ENCODE peak calls at places on chromosomes 6 and 20, in five cellular contexts. A, S, I, Z and X are unnamed samples.

GRCh38 chr6:2468601-2468955 is 223.2 kb upstream of the GMDS start:
- DNase-seq in S (no peak), A (no peak), Z (no peak), I (no peak), X (no peak)

GRCh38 chr6:148967546-148967945 is 220.7 kb downstream of the UST start:
- DNase-seq in S (no peak), A (no peak), Z (no peak), I (no peak), X (no peak)

GRCh38 chr6:47519279-47519678 is 41.7 kb downstream of the CD2AP start:
- DNase-seq in S (no peak), I (no peak), Z (no peak), A (no peak), X (no peak)

GRCh38 chr20:20022498-20022897 is 5.3 kb downstream of the NAA20 start:
- DNase-seq in Z (no peak), I (no peak), A (no peak), S (no peak), X (no peak)

GRCh38 chr6:26087284-26088115 is at the start of gene HFE:
- DNase-seq in I (peak), Z (peak), A (peak), S (peak), X (no peak)

GRCh38 chr6:29632789-29633531 is at the start of gene GABBR1:
- DNase-seq in I (peak), S (peak), Z (peak), A (peak), X (peak)

GRCh38 chr6:17211101-17211500 is 70.1 kb upstream of the RBM24 start:
- DNase-seq in A (no peak), Z (no peak), S (no peak), I (no peak), X (no peak)

GRCh38 chr20:63848003-63848911 is 13.0 kb upstream of the ABHD16B start:
- DNase-seq in S (no peak), A (no peak), Z (no peak), I (no peak), X (no peak)

GRCh38 chr20:7859371-7859802 is 80.9 kb downstream of the HAO1 start:
- DNase-seq in A (no peak), Z (no peak), I (peak), S (no peak), X (no peak)

GRCh38 chr6:85015396-85015990 is 251.1 kb upstream of the TBX18 start:
- DNase-seq in I (peak), S (peak), A (peak), Z (peak), X (no peak)

GRCh38 chr20:50346372-50347347 is 156.0 kb downstream of the CEBPB start:
- DNase-seq in S (peak), A (peak), I (peak), Z (peak), X (no peak)

GRCh38 chr6:45566882-45567281 is 189.1 kb upstream of the SUPT3H start:
- DNase-seq in I (peak), S (no peak), A (no peak), Z (no peak), X (no peak)

GRCh38 chr6:68967549-68968300 is 332.6 kb downstream of the ADGRB3 start:
- DNase-seq in A (peak), Z (peak), I (peak), S (peak), X (no peak)

GRCh38 chr6:12751694-12752304 is 35.2 kb downstream of the PHACTR1 start:
- DNase-seq in I (peak), S (peak), A (peak), Z (no peak), X (no peak)

GRCh38 chr20:39004508-39004907 is 42.4 kb downstream of the DHX35 start:
- DNase-seq in A (no peak), I (no peak), S (peak), Z (no peak), X (no peak)

GRCh38 chr20:20547221-20547875 is 165.1 kb downstream of the RALGAPA2 start:
- DNase-seq in S (no peak), Z (no peak), I (peak), A (no peak), X (no peak)

GRCh38 chr20:52060794-52061714 is 130.5 kb downstream of the ZFP64 start:
- DNase-seq in A (no peak), I (peak), S (no peak), Z (no peak), X (no peak)

GRCh38 chr6:72084992-72085569 is 198.7 kb downstream of the RIMS1 start:
- DNase-seq in A (no peak), S (no peak), Z (no peak), I (peak), X (no peak)

GRCh38 chr20:1060985-1061384 is 57.4 kb upstream of the PSMF1 start:
- DNase-seq in Z (no peak), A (no peak), I (no peak), S (no peak), X (peak)

GRCh38 chr6:29992792-29993191 is 50.5 kb downstream of the HLA-A start:
- DNase-seq in S (no peak), I (no peak), Z (no peak), A (no peak), X (peak)

GRCh38 chr20:53829706-53830521 is 236.3 kb upstream of the ZNF217 start:
- DNase-seq in I (peak), A (no peak), S (no peak), Z (no peak), X (no peak)

GRCh38 chr20:10404023-10404628 is 29.9 kb downstream of the MKKS start:
- DNase-seq in Z (no peak), A (no peak), I (no peak), S (no peak), X (no peak)

GRCh38 chr20:10408427-10408826 is 25.6 kb downstream of the MKKS start:
- DNase-seq in Z (no peak), I (no peak), S (no peak), A (no peak), X (no peak)

GRCh38 chr20:10402938-10403593 is 31.0 kb downstream of the MKKS start:
- DNase-seq in S (no peak), Z (no peak), I (no peak), A (no peak), X (no peak)

DNA sequence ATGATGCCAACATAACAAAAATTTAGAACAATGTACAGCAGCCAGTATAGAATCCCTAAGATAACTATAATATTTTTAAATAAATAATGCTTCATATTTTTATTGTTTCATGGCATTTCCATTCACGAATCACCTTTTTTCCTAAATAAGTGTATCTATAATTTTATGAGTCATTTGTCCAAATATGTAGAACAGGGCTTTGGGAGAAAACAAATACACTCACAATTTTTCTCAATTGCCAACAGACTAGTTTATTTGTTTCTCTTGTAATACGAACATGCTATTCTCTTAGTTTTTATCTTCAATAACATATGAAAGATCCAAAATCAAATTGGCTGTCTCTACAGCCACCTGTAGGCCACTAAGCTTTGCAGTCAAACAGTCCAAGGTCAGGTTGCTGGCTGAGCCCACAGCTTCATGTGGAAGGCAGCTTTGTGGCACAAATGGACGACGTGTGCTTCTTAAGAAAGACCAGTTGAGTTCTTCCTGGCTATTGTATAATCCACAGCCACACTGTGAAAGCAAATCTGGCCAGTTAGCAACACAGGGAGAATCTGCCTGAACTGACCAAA is 29.0 kb downstream of the MKKS start:
- DNase-seq in A (no peak), Z (no peak), S (no peak), I (no peak), X (no peak)
- TF ChIP-seq CTCF in A (no peak), Z (no peak), S (no peak), I (no peak), X (no peak)

GRCh38 chr6:132728616-132729015 is 14.8 kb upstream of the VNN1 start:
- DNase-seq in A (no peak), Z (no peak), S (no peak), I (no peak), X (no peak)
- TF ChIP-seq CTCF in A (no peak), Z (no peak), S (no peak), I (no peak), X (no peak)

DNA sequence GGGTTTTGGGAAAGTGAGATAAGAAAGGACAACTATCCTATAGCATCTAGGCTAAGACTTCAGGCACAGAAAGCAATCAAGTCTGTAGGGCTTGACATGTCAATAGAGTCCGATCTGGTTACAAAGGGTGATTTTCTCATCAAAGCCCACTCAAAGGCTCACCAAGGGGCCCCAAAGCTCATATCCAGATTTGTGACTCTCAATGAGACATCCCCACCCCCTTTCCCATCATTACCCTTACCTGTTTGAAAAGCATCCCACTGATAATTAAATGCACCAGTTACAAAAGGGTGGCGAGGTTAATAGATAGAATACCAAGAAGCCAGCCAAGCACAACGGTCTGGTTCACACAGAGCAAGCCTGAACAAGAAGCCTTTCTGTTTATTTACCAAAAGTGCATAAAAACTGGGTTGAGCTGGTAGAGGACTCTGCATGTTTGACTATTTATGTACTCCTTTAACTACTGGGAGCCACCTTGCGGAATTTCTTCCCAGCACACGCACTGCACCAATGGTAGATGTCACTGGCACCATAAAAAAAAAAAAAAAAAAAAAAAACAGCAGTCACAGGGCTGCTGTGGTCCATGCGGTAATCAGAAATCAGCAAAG is 6.1 kb downstream of the JAG1 start:
- DNase-seq in A (no peak), Z (peak), I (no peak), S (no peak), X (no peak)
- TF ChIP-seq CTCF in A (no peak), Z (no peak), I (no peak), S (no peak), X (no peak)

GRCh38 chr6:138785980-138786379 is 9.9 kb upstream of the ECT2L start:
- DNase-seq in Z (no peak), I (peak), A (no peak), S (no peak), X (no peak)
- TF ChIP-seq CTCF in Z (no peak), I (no peak), A (no peak), S (no peak), X (no peak)

GRCh38 chr6:64838726-64839125 is 868.3 kb downstream of the EYS start:
- DNase-seq in Z (no peak), I (no peak), S (no peak), A (no peak), X (no peak)
- TF ChIP-seq CTCF in Z (no peak), I (no peak), S (no peak), A (no peak), X (peak)